ENCODE peak calls at places on chromosomes 11 and 22, in six cellular contexts. H is IMR-90, T is K562, L is A549, C is GM12878, R is HepG2. N is an unnamed sample.

GRCh38 chr22:37068859-37069258 is 17.3 kb downstream of the KCTD17 start:
- DNase-seq in H (no peak), T (peak), L (no peak), C (no peak), R (no peak), N (no peak)

GRCh38 chr22:43498856-43499253 is 87.0 kb downstream of the MPPED1 start:
- DNase-seq in H (no peak), T (no peak), L (no peak), C (no peak), R (no peak), N (no peak)

GRCh38 chr22:49021926-49022815 is 805.5 kb downstream of the BRD1 start:
- DNase-seq in H (no peak), T (no peak), L (no peak), C (no peak), R (no peak), N (no peak)

GRCh38 chr11:69636870-69637600 is 3.9 kb upstream of the CCND1 start:
- DNase-seq in H (no peak), T (no peak), L (no peak), C (no peak), R (no peak), N (no peak)

GRCh38 chr11:128809128-128809527 is 58.0 kb downstream of the KCNJ1 start:
- DNase-seq in H (no peak), T (no peak), L (no peak), C (no peak), R (no peak), N (no peak)

GRCh38 chr11:110966131-110966530 is 253.9 kb upstream of the ARHGAP20 start:
- DNase-seq in H (no peak), T (no peak), L (no peak), C (no peak), R (no peak), N (no peak)

GRCh38 chr11:115439385-115439784 is 64.8 kb downstream of the CADM1 start:
- DNase-seq in H (peak), T (no peak), L (no peak), C (no peak), R (no peak), N (no peak)

GRCh38 chr11:36009469-36009868 is 65.6 kb downstream of the LDLRAD3 start:
- DNase-seq in H (peak), T (no peak), L (peak), C (no peak), R (no peak), N (no peak)

GRCh38 chr11:110829873-110830272 is 117.6 kb upstream of the ARHGAP20 start:
- DNase-seq in H (no peak), T (no peak), L (no peak), C (no peak), R (no peak), N (no peak)

GRCh38 chr11:118921929-118922744 is 3.6 kb downstream of the BCL9L start:
- DNase-seq in H (peak), T (peak), L (no peak), C (no peak), R (peak), N (no peak)

GRCh38 chr22:21009638-21010425 is 5.1 kb upstream of the P2RX6 start:
- DNase-seq in H (peak), T (peak), L (no peak), C (no peak), R (peak), N (no peak)

GRCh38 chr11:107858217-107859070 is at the start of gene SLC35F2:
- DNase-seq in H (peak), T (peak), L (peak), C (peak), R (peak), N (peak)

GRCh38 chr11:95592455-95592854 is 197.1 kb downstream of the FAM76B start:
- DNase-seq in H (peak), T (no peak), L (no peak), C (no peak), R (no peak), N (no peak)

GRCh38 chr11:18225906-18226305 is 10.7 kb downstream of the SAA4 start:
- DNase-seq in H (no peak), T (no peak), L (no peak), C (no peak), R (no peak), N (no peak)

GRCh38 chr11:114154271-114155047 is 94.9 kb downstream of the ZBTB16 start:
- DNase-seq in H (no peak), T (no peak), L (no peak), C (no peak), R (peak), N (no peak)

GRCh38 chr22:37571258-37571991 is 8.5 kb downstream of the LGALS2 start:
- DNase-seq in H (peak), T (no peak), L (peak), C (no peak), R (no peak), N (no peak)

GRCh38 chr22:24772493-24773220 is 1.9 kb downstream of the PIWIL3 start:
- DNase-seq in H (peak), T (peak), L (peak), C (no peak), R (peak), N (peak)

GRCh38 chr22:38828191-38828590 is 15.6 kb downstream of the NPTXR start:
- DNase-seq in H (no peak), T (no peak), L (no peak), C (no peak), R (no peak), N (no peak)

GRCh38 chr11:126132319-126132718 is 69.7 kb upstream of the CDON start:
- DNase-seq in H (no peak), T (no peak), L (no peak), C (no peak), R (no peak), N (peak)

GRCh38 chr22:48949375-48950149 is 878.1 kb downstream of the BRD1 start:
- DNase-seq in H (no peak), T (no peak), L (no peak), C (no peak), R (no peak), N (no peak)

GRCh38 chr22:21984793-21985192 is 2.2 kb upstream of the TOP3B start:
- DNase-seq in H (peak), T (peak), L (no peak), C (no peak), R (no peak), N (peak)

GRCh38 chr22:39364646-39365405 is 15.0 kb downstream of the SYNGR1 start:
- DNase-seq in H (no peak), T (no peak), L (no peak), C (no peak), R (no peak), N (no peak)

GRCh38 chr11:131421066-131421855 is 50.8 kb downstream of the NTM start:
- DNase-seq in H (no peak), T (no peak), L (no peak), C (no peak), R (no peak), N (no peak)

GRCh38 chr11:3984896-3985295 is 109.7 kb upstream of the RRM1 start:
- DNase-seq in H (peak), T (peak), L (no peak), C (no peak), R (no peak), N (no peak)

GRCh38 chr11:74860743-74861142 is 88.1 kb downstream of the XRRA1 start:
- DNase-seq in H (no peak), T (no peak), L (no peak), C (no peak), R (no peak), N (no peak)

GRCh38 chr22:40720538-40721256 is 41.4 kb downstream of the MCHR1 start:
- DNase-seq in H (peak), T (no peak), L (no peak), C (no peak), R (no peak), N (peak)
- TF ChIP-seq BHLHE40 in H (no peak), T (no peak), L (no peak), C (no peak), R (no peak), N (no peak)

GRCh38 chr11:9078113-9079041 is 13.0 kb downstream of the SCUBE2 start:
- DNase-seq in H (peak), T (no peak), L (no peak), C (no peak), R (no peak), N (no peak)
- TF ChIP-seq BHLHE40 in H (no peak), T (no peak), L (no peak), C (no peak), R (no peak), N (no peak)

DNA sequence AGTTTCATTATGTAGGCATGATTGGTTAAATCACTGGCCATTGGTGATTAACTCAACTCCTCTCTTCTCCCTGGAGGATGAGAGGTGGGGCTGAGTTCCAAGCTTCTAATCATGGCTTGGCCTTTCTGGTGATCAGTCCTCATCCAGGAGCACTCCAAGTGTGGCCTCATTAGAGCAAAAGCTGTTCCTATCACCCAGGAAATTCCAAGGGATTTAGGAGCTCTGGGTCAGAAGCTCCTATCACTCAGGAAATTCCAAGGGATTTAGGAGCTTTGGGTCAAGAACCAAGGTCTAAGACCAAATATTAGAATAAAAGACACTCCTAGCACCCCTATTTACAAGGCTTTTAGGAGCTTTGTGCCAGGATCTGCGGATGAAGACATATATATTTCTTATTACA is 168.0 kb upstream of the BDNF start:
- DNase-seq in H (no peak), T (no peak), L (no peak), C (no peak), R (no peak), N (no peak)
- TF ChIP-seq BHLHE40 in H (no peak), T (no peak), L (no peak), C (no peak), R (no peak), N (no peak)

DNA sequence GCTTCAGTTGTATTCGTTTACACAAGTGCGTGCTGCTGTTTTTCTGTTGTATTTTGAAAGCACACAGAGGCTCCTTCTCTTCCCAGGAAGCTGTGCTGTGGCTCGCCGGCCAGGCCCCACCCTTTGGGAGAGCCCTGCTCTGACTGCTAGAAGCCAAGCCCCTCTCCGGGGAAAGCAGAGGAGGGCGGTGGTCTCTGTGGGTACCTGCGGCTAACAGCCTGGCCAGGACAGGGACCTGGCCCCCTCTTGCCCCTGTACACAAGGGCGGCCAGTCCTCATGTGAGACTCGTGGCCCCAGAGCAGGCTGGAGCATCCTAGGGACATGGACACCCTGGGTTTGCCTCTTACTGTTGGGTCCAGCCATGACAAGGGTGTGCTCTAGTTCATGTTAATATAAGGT is 14.8 kb downstream of the MOB2 start:
- DNase-seq in H (no peak), T (no peak), L (no peak), C (no peak), R (no peak), N (no peak)
- TF ChIP-seq BHLHE40 in H (no peak), T (no peak), L (no peak), C (no peak), R (no peak), N (no peak)

N was measured in HEK293T.